ENCODE peak calls at places on chromosomes 4 and X, in seven cellular contexts. Y is H9, H is trophoblast cell, M is neuronal stem cell, A is mesenchymal stem cell, D is IMR-90, P is H1. Z is an unnamed sample.

GRCh38 chr4:113434247-113434587 is 327.3 kb downstream of the CAMK2D start:
- DNase-seq in Y (no peak), H (no peak), M (no peak), A (peak; percentile 41), D (peak; percentile 39), P (no peak), Z (peak; percentile 54)

GRCh38 chr4:150501019-150501727 is 80.8 kb upstream of the MAB21L2 start:
- DNase-seq in Y (no peak), H (peak; percentile 28), M (no peak), A (peak; percentile 60), D (peak; percentile 89), P (no peak), Z (no peak)

GRCh38 chr4:72302981-72303704 is 265.9 kb downstream of the ADAMTS3 start:
- DNase-seq in Y (peak; percentile 71), H (peak; percentile 75), M (peak; percentile 53), A (peak; percentile 54), D (peak; percentile 35), P (peak; percentile 68), Z (peak; percentile 81)

GRCh38 chr4:186285147-186285546 is 19.2 kb downstream of the F11 start:
- DNase-seq in Y (no peak), H (no peak), M (no peak), A (no peak), D (no peak), P (no peak), Z (no peak)

GRCh38 chrX:73930300-73930699 is 367.3 kb downstream of the CHIC1 start:
- DNase-seq in Y (no peak), H (no peak), M (no peak), A (no peak), D (peak; percentile 70), P (no peak), Z (no peak)

GRCh38 chr4:140372607-140373327 is 679 bp upstream of the SCOC start:
- DNase-seq in Y (no peak), H (peak; percentile 32), M (no peak), A (peak; percentile 41), D (peak; percentile 13), P (no peak), Z (no peak)

GRCh38 chrX:37717708-37718107 is 32.1 kb downstream of the XK start:
- DNase-seq in Y (no peak), H (no peak), M (no peak), A (no peak), D (no peak), P (no peak), Z (no peak)

GRCh38 chrX:83511208-83511607 is 3.1 kb downstream of the POU3F4 start:
- DNase-seq in Y (peak; percentile 60), H (no peak), M (no peak), A (no peak), D (no peak), P (peak; percentile 49), Z (peak; percentile 63)

GRCh38 chr4:56698329-56698728 is 17.2 kb upstream of the HOPX start:
- DNase-seq in Y (no peak), H (peak; percentile 95), M (no peak), A (peak; percentile 88), D (peak; percentile 42), P (no peak), Z (peak; percentile 86)

GRCh38 chr4:20378181-20378580 is 126.5 kb downstream of the SLIT2 start:
- DNase-seq in Y (no peak), H (no peak), M (no peak), A (peak; percentile 9), D (peak; percentile 33), P (no peak), Z (no peak)

GRCh38 chr4:184811484-184812180 is 14.1 kb downstream of the ACSL1 start:
- DNase-seq in Y (no peak), H (no peak), M (no peak), A (no peak), D (no peak), P (no peak), Z (no peak)

GRCh38 chr4:127268367-127268766 is 364.4 kb upstream of the INTU start:
- DNase-seq in Y (no peak), H (no peak), M (no peak), A (no peak), D (no peak), P (no peak), Z (no peak)

GRCh38 chr4:139555705-139556070 is 331 bp downstream of the SETD7 start:
- DNase-seq in Y (no peak), H (peak; percentile 72), M (no peak), A (no peak), D (no peak), P (no peak), Z (no peak)

GRCh38 chr4:80305466-80305865 is 30.1 kb upstream of the CFAP299 start:
- DNase-seq in Y (no peak), H (no peak), M (no peak), A (peak; percentile 25), D (peak; percentile 80), P (no peak), Z (no peak)

GRCh38 chr4:74181225-74181624 is 23.3 kb downstream of the MTHFD2L start:
- DNase-seq in Y (no peak), H (no peak), M (no peak), A (peak; percentile 54), D (peak; percentile 49), P (no peak), Z (no peak)

GRCh38 chrX:8815460-8816065 is 14.4 kb upstream of the FAM9A start:
- DNase-seq in Y (no peak), H (peak; percentile 74), M (peak; percentile 53), A (peak; percentile 50), D (peak; percentile 40), P (no peak), Z (peak; percentile 74)

DNA sequence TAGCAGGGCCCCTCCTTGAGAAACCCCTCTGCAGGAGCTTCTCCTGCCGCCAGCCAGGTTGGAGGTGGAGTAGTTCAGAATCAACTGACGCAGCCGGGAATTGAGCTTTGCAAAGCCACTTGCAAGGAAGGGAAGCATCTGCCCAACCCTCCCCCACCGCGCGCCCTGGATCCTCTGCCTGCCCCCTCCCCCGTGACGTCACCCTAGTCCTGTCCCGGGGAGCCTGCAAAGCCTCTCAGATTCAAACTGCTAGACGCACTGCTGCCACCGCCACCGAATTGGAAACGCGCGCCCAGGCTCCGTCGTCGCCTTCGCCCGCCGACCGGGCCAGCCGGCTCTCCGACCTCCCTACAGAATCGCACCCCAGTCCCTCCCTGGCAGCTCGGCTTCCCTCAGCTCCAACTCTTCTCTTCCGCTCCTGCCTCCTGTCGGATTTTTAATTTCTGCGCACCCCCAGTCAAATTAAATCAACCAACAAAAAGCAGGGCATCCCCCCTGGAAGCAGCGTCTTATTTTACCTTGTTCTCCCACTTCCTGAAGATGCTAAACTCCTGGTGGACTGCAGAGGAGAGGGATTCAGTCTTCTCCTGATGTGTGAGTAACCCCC is 3.8 kb downstream of the SLITRK2 start:
- DNase-seq in Y (peak; percentile 71), H (no peak), M (no peak), A (no peak), D (no peak), P (peak; percentile 57), Z (peak; percentile 87)
- H2BK120ac ChIP-seq in Y (no peak overlapping the region), H (no peak overlapping the region), M (no peak overlapping the region), A (no peak overlapping the region), D (no peak overlapping the region), P (no peak overlapping the region), Z (no peak overlapping the region)

DNA sequence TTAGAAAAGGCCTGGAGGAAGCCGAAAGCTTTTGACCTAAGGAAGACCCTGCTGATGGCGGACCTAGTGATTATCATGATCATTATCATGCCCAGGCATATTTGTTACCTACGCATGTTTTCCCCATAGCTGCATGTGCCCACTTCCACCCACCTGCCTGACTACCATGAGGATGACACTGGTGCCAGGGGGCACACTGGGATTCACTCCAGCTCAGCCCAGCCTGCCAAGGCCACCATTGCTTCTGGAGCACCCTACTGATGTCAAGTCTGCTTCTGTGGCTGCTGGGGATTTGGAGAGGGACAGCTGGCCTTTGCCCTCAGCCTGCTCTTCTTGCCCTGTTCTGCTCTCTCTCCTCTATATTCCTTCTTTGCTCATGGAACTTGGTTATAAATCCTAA is 124.7 kb upstream of the NALF2 start:
- DNase-seq in Y (no peak), H (no peak), M (no peak), A (no peak), D (no peak), P (no peak), Z (no peak)
- H2BK120ac ChIP-seq in Y (no peak overlapping the region), H (no peak overlapping the region), M (no peak overlapping the region), A (no peak overlapping the region), D (no peak overlapping the region), P (no peak overlapping the region), Z (no peak overlapping the region)

GRCh38 chr4:128424524-128425195 is 137.0 kb upstream of the PGRMC2 start:
- DNase-seq in Y (no peak), H (peak; percentile 3), M (no peak), A (peak; percentile 50), D (peak; percentile 21), P (no peak), Z (no peak)
- H2BK120ac ChIP-seq in Y (no peak overlapping the region), H (no peak overlapping the region), M (no peak overlapping the region), A (no peak overlapping the region), D (no peak overlapping the region), P (no peak overlapping the region), Z (no peak overlapping the region)

DNA sequence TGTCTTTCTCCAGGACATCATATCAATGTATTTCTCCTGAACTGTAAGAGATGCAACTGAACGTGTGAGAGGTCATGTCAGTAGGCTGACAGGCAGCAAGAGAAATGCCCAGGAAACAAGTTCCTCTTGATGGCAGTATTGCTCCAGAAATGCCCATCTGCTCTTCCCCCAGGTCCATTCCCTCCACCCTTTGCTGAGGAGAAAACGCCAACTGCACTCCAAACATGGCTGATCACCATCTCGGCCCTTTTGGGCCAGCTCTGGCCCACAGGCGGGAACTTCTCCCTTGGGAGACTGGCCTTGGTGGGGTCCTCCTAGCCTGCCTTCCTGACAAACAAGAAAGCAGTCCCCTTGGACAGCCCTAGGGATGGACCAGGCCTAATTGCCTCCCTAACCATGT is 276.5 kb upstream of the AGTR2 start:
- DNase-seq in Y (peak; percentile 31), H (peak; percentile 41), M (no peak), A (no peak), D (peak; percentile 33), P (peak; percentile 33), Z (peak; percentile 43)
- H2BK120ac ChIP-seq in Y (no peak overlapping the region), H (no peak overlapping the region), M (no peak overlapping the region), A (no peak overlapping the region), D (no peak overlapping the region), P (no peak overlapping the region), Z (no peak overlapping the region)

GRCh38 chrX:70477734-70478075 is 33.1 kb downstream of the DLG3 start:
- DNase-seq in Y (no peak), H (no peak), M (no peak), A (no peak), D (no peak), P (no peak), Z (no peak)

GRCh38 chrX:70476934-70477733 is 32.5 kb downstream of the DLG3 start:
- DNase-seq in Y (peak; percentile 68), H (no peak), M (no peak), A (peak; percentile 87), D (peak; percentile 69), P (no peak), Z (peak; percentile 59)

GRCh38 chrX:70479970-70480659 is 35.5 kb downstream of the DLG3 start:
- DNase-seq in Y (peak; percentile 36), H (no peak), M (no peak), A (no peak), D (no peak), P (no peak), Z (peak; percentile 34)

GRCh38 chrX:70479197-70479969 is 34.7 kb downstream of the DLG3 start:
- DNase-seq in Y (no peak), H (no peak), M (no peak), A (peak; percentile 89), D (peak; percentile 83), P (no peak), Z (no peak)

GRCh38 chrX:70478521-70478920 is 33.9 kb downstream of the DLG3 start:
- DNase-seq in Y (no peak), H (no peak), M (no peak), A (peak; percentile 46), D (no peak), P (no peak), Z (no peak)
- H2BK120ac ChIP-seq in Y (no peak overlapping the region), H (no peak overlapping the region), M (no peak overlapping the region), A (no peak overlapping the region), D (peak overlapping the region; percentile 79), P (no peak overlapping the region), Z (no peak overlapping the region)

GRCh38 chr4:89108068-89108467 is 3.3 kb upstream of the TIGD2 start:
- DNase-seq in Y (no peak), H (no peak), M (no peak), A (no peak), D (no peak), P (no peak), Z (peak; percentile 33)
- H2BK120ac ChIP-seq in Y (no peak overlapping the region), H (no peak overlapping the region), M (no peak overlapping the region), A (no peak overlapping the region), D (no peak overlapping the region), P (no peak overlapping the region), Z (no peak overlapping the region)